ENCODE peak calls at places on chromosomes 1 and 21, in seven cellular contexts. O is mesenchymal stem cell, R is neuronal stem cell, B is H9, K is mesendoderm, V is trophoblast cell, W is H1. C is an unnamed sample.

GRCh38 chr1:17439250-17440073 is at the start of gene RCC2:
- DNase-seq in O (peak; percentile 87), R (peak; percentile 62), B (no peak), K (peak; percentile 79), V (peak; percentile 53), W (peak; percentile 75), C (peak; percentile 80)

GRCh38 chr1:76868154-76868882 is 1.0 kb downstream of the ST6GALNAC5 start:
- DNase-seq in O (peak; percentile 14), R (peak; percentile 58), B (peak; percentile 64), K (peak; percentile 80), V (peak; percentile 21), W (peak; percentile 79), C (peak; percentile 29)

GRCh38 chr1:182170941-182171461 is 109.5 kb upstream of the ZNF648 start:
- DNase-seq in O (no peak), R (no peak), B (no peak), K (no peak), V (peak; percentile 19), W (no peak), C (no peak)

GRCh38 chr21:17732306-17732705 is 86.8 kb downstream of the C21orf91 start:
- DNase-seq in O (peak; percentile 17), R (no peak), B (no peak), K (no peak), V (no peak), W (no peak), C (peak; percentile 5)

GRCh38 chr1:145985502-145986439 is 10.6 kb downstream of the TXNIP start:
- DNase-seq in O (peak; percentile 89), R (no peak), B (no peak), K (peak; percentile 67), V (no peak), W (no peak), C (peak; percentile 73)

GRCh38 chr1:202162049-202162417 is 1.6 kb upstream of the PTPN7 start:
- DNase-seq in O (no peak), R (no peak), B (no peak), K (no peak), V (no peak), W (no peak), C (no peak)

GRCh38 chr1:175415133-175415712 is 222.6 kb upstream of the KIAA0040 start:
- DNase-seq in O (no peak), R (no peak), B (no peak), K (no peak), V (no peak), W (no peak), C (no peak)

GRCh38 chr1:202821467-202821866 is 10.7 kb downstream of the PCAT6 start:
- DNase-seq in O (peak; percentile 26), R (no peak), B (no peak), K (peak; percentile 66), V (peak; percentile 58), W (no peak), C (peak; percentile 58)

GRCh38 chr1:157994704-157995540 is 1.5 kb downstream of the KIRREL1 start:
- DNase-seq in O (peak; percentile 53), R (no peak), B (no peak), K (no peak), V (no peak), W (no peak), C (peak; percentile 40)

GRCh38 chr1:153919879-153920852 is 2.6 kb downstream of the GATAD2B start:
- DNase-seq in O (peak; percentile 38), R (no peak), B (no peak), K (peak; percentile 38), V (no peak), W (no peak), C (peak; percentile 42)

GRCh38 chr1:73635021-73635420 is 563.0 kb downstream of the LRRIQ3 start:
- DNase-seq in O (peak; percentile 1), R (no peak), B (no peak), K (peak; percentile 25), V (no peak), W (no peak), C (no peak)

GRCh38 chr1:81032973-81033425 is 767.7 kb upstream of the ADGRL2 start:
- DNase-seq in O (no peak), R (no peak), B (no peak), K (no peak), V (no peak), W (no peak), C (no peak)

GRCh38 chr1:240210026-240210425 is 118.3 kb downstream of the FMN2 start:
- DNase-seq in O (no peak), R (no peak), B (no peak), K (no peak), V (peak; percentile 52), W (no peak), C (peak; percentile 71)

GRCh38 chr21:42463861-42464515 is 32.0 kb downstream of the RSPH1 start:
- DNase-seq in O (peak; percentile 59), R (peak; percentile 11), B (peak; percentile 82), K (peak; percentile 94), V (peak; percentile 41), W (peak; percentile 84), C (peak; percentile 68)

GRCh38 chr1:234721476-234722266 is 111.7 kb upstream of the IRF2BP2 start:
- DNase-seq in O (peak; percentile 69), R (no peak), B (no peak), K (no peak), V (no peak), W (no peak), C (peak; percentile 98)

GRCh38 chr1:5748286-5749225 is 243.7 kb downstream of the NPHP4 start:
- DNase-seq in O (no peak), R (no peak), B (peak; percentile 20), K (no peak), V (no peak), W (peak; percentile 44), C (no peak)

GRCh38 chr1:166020229-166020628 is 146.6 kb downstream of the FAM78B start:
- DNase-seq in O (no peak), R (no peak), B (no peak), K (no peak), V (no peak), W (no peak), C (no peak)

GRCh38 chr1:154983776-154984466 is 777 bp downstream of the FLAD1 start:
- DNase-seq in O (no peak), R (no peak), B (no peak), K (no peak), V (no peak), W (no peak), C (no peak)

GRCh38 chr21:28554660-28555475 is 437.8 kb downstream of the LTN1 start:
- DNase-seq in O (peak; percentile 70), R (no peak), B (peak; percentile 41), K (peak; percentile 37), V (no peak), W (peak; percentile 45), C (peak; percentile 63)

GRCh38 chr21:26405071-26405470 is 168.0 kb downstream of the CYYR1 start:
- DNase-seq in O (peak; percentile 8), R (no peak), B (no peak), K (peak; percentile 58), V (peak; percentile 83), W (no peak), C (peak; percentile 18)

GRCh38 chr1:182869241-182869666 is 30.1 kb downstream of the DHX9 start:
- DNase-seq in O (no peak), R (peak; percentile 57), B (peak; percentile 45), K (peak; percentile 82), V (no peak), W (peak; percentile 85), C (no peak)

GRCh38 chr1:48908606-48909005 is 131.9 kb upstream of the BEND5 start:
- DNase-seq in O (no peak), R (no peak), B (no peak), K (no peak), V (no peak), W (no peak), C (no peak)
- H3K4ac ChIP-seq in O (no peak overlapping the region), R (no peak overlapping the region), B (no peak overlapping the region), K (no peak overlapping the region), V (no peak overlapping the region), W (no peak overlapping the region), C (no peak overlapping the region)

GRCh38 chr1:72526926-72527325 is 244.6 kb upstream of the NEGR1 start:
- DNase-seq in O (no peak), R (no peak), B (no peak), K (no peak), V (no peak), W (no peak), C (peak; percentile 21)

DNA sequence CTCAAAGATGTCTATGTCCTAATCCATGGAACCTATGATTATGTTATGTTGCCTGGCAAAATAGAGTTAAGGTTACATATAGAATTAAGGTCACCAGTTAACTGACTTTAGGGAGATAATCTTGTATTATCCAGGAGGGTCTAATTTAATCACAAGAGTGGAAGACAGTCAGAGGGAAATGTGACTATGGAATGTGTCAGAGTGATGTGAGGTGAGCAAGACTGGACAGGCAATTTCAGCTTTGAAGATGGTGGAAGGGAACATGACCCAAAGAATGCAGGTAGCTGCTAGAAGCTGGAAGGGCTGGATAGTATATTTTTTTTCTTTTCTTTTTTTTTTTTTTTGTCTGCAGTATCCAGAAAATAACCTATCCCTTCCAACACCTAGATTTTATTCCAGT is 241.7 kb upstream of the NEGR1 start:
- DNase-seq in O (no peak), R (no peak), B (no peak), K (no peak), V (no peak), W (no peak), C (no peak)
- H3K4ac ChIP-seq in O (no peak overlapping the region), R (no peak overlapping the region), B (no peak overlapping the region), K (no peak overlapping the region), V (no peak overlapping the region), W (no peak overlapping the region), C (no peak overlapping the region)

GRCh38 chr1:79531790-79532189 is 525.3 kb upstream of the ADGRL4 start:
- DNase-seq in O (no peak), R (peak; percentile 71), B (no peak), K (no peak), V (no peak), W (no peak), C (no peak)

DNA sequence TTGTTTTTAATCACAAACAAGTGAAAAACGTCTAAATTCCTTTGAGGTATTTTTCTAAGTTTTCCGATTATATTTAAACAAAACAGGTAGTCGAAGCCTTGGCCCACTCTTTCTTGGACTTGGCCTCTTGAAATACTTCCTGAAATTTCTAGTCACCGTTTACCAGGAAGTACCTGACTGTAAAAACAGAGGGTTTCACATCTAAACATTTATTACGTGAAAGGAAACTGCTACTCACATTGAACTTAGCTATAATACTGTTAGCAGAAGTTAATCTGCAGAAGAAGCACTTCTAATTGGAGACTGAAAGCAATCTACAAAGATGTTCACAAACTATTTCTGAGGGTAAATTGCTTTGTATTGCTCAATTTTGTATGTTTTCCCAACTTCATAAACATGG is 526.0 kb upstream of the ADGRL4 start:
- DNase-seq in O (no peak), R (no peak), B (no peak), K (no peak), V (no peak), W (no peak), C (no peak)
- H3K4ac ChIP-seq in O (no peak overlapping the region), R (no peak overlapping the region), B (no peak overlapping the region), K (no peak overlapping the region), V (no peak overlapping the region), W (no peak overlapping the region), C (no peak overlapping the region)

GRCh38 chr21:31658053-31658452 is 1.4 kb upstream of the SOD1 start:
- DNase-seq in O (no peak), R (no peak), B (no peak), K (no peak), V (peak; percentile 74), W (no peak), C (no peak)

GRCh38 chr21:31650930-31651329 is 8.6 kb upstream of the SOD1 start:
- DNase-seq in O (no peak), R (no peak), B (no peak), K (no peak), V (no peak), W (no peak), C (no peak)

GRCh38 chr21:31656199-31657095 is 3.0 kb upstream of the SOD1 start:
- DNase-seq in O (no peak), R (no peak), B (no peak), K (no peak), V (no peak), W (no peak), C (peak; percentile 47)

GRCh38 chr21:31659286-31660133 is at the start of gene SOD1:
- DNase-seq in O (peak; percentile 93), R (peak; percentile 84), B (peak; percentile 94), K (peak; percentile 94), V (peak; percentile 78), W (peak; percentile 94), C (peak; percentile 89)

GRCh38 chr21:31654340-31654739 is 5.2 kb upstream of the SOD1 start:
- DNase-seq in O (no peak), R (no peak), B (peak; percentile 55), K (no peak), V (no peak), W (peak; percentile 51), C (no peak)
- H3K4ac ChIP-seq in O (no peak overlapping the region), R (no peak overlapping the region), B (no peak overlapping the region), K (no peak overlapping the region), V (no peak overlapping the region), W (no peak overlapping the region), C (no peak overlapping the region)